ENCODE peak calls at places on chromosome 15, in four cellular contexts. One of them, this sample, is unnamed. For H3K36me3, the result is how much of the 10 kb centered on the place peaks cover.

GRCh38 chr15:72116680-72117447 is 1.1 kb downstream of the MYO9A start:
- DNase-seq in naive thymus-derived CD4-positive, alpha-beta T cell: peak
- DNase-seq in Peyer's patch: peak
- DNase-seq in OCI-LY7: peak
- DNase-seq in this sample: no peak

GRCh38 chr15:68552773-68553172 is 26.0 kb upstream of the CORO2B start:
- DNase-seq in naive thymus-derived CD4-positive, alpha-beta T cell: no peak
- DNase-seq in Peyer's patch: no peak
- DNase-seq in OCI-LY7: no peak
- DNase-seq in this sample: no peak

GRCh38 chr15:64800476-64800875 is 25.0 kb downstream of the PIF1 start:
- DNase-seq in naive thymus-derived CD4-positive, alpha-beta T cell: no peak
- DNase-seq in Peyer's patch: no peak
- DNase-seq in OCI-LY7: no peak
- DNase-seq in this sample: no peak

GRCh38 chr15:43648649-43649429 is at the start of gene CATSPER2:
- DNase-seq in naive thymus-derived CD4-positive, alpha-beta T cell: no peak
- DNase-seq in Peyer's patch: no peak
- DNase-seq in OCI-LY7: no peak
- DNase-seq in this sample: no peak

GRCh38 chr15:63553388-63553791 is 43.8 kb upstream of the FBXL22 start:
- DNase-seq in naive thymus-derived CD4-positive, alpha-beta T cell: peak
- DNase-seq in Peyer's patch: no peak
- DNase-seq in OCI-LY7: no peak
- DNase-seq in this sample: no peak

GRCh38 chr15:81851307-81851706 is 194.5 kb downstream of the MEX3B start:
- DNase-seq in naive thymus-derived CD4-positive, alpha-beta T cell: no peak
- DNase-seq in Peyer's patch: no peak
- DNase-seq in OCI-LY7: no peak
- DNase-seq in this sample: no peak

GRCh38 chr15:63905558-63906265 is 72.0 kb upstream of the HERC1 start:
- DNase-seq in naive thymus-derived CD4-positive, alpha-beta T cell: no peak
- DNase-seq in Peyer's patch: no peak
- DNase-seq in OCI-LY7: no peak
- DNase-seq in this sample: no peak

GRCh38 chr15:29141908-29142747 is 127.5 kb downstream of the NSMCE3 start:
- DNase-seq in naive thymus-derived CD4-positive, alpha-beta T cell: no peak
- DNase-seq in Peyer's patch: no peak
- DNase-seq in OCI-LY7: no peak
- DNase-seq in this sample: no peak

GRCh38 chr15:98904466-98905048 is 103.0 kb downstream of the PGPEP1L start:
- DNase-seq in naive thymus-derived CD4-positive, alpha-beta T cell: no peak
- DNase-seq in Peyer's patch: no peak
- DNase-seq in OCI-LY7: peak
- DNase-seq in this sample: no peak

GRCh38 chr15:70098461-70099166 is 897 bp upstream of the TLE3 start:
- DNase-seq in naive thymus-derived CD4-positive, alpha-beta T cell: peak
- DNase-seq in Peyer's patch: peak
- DNase-seq in OCI-LY7: peak
- DNase-seq in this sample: peak

GRCh38 chr15:83322061-83322460 is 37.6 kb upstream of the BNC1 start:
- DNase-seq in naive thymus-derived CD4-positive, alpha-beta T cell: no peak
- DNase-seq in Peyer's patch: no peak
- DNase-seq in OCI-LY7: no peak
- DNase-seq in this sample: no peak

GRCh38 chr15:50055333-50056278 is 63.4 kb downstream of the ATP8B4 start:
- DNase-seq in naive thymus-derived CD4-positive, alpha-beta T cell: no peak
- DNase-seq in Peyer's patch: no peak
- DNase-seq in OCI-LY7: no peak
- DNase-seq in this sample: no peak

GRCh38 chr15:50750227-50750597 is 15.3 kb downstream of the SPPL2A start:
- DNase-seq in naive thymus-derived CD4-positive, alpha-beta T cell: no peak
- DNase-seq in Peyer's patch: no peak
- DNase-seq in OCI-LY7: no peak
- DNase-seq in this sample: no peak

GRCh38 chr15:62606376-62607164 is 436.0 kb upstream of the TPM1 start:
- DNase-seq in naive thymus-derived CD4-positive, alpha-beta T cell: no peak
- DNase-seq in Peyer's patch: no peak
- DNase-seq in OCI-LY7: no peak
- DNase-seq in this sample: no peak

GRCh38 chr15:48802867-48803266 is 8.0 kb downstream of the CEP152 start:
- DNase-seq in naive thymus-derived CD4-positive, alpha-beta T cell: no peak
- DNase-seq in Peyer's patch: no peak
- DNase-seq in OCI-LY7: no peak
- DNase-seq in this sample: no peak

GRCh38 chr15:95369202-95369601 is 961.3 kb upstream of the NR2F2 start:
- DNase-seq in naive thymus-derived CD4-positive, alpha-beta T cell: no peak
- DNase-seq in Peyer's patch: no peak
- DNase-seq in OCI-LY7: no peak
- DNase-seq in this sample: no peak

GRCh38 chr15:37112171-37112570 is 11.8 kb upstream of the MEIS2 start:
- DNase-seq in naive thymus-derived CD4-positive, alpha-beta T cell: no peak
- DNase-seq in Peyer's patch: no peak
- DNase-seq in OCI-LY7: no peak
- DNase-seq in this sample: no peak

GRCh38 chr15:49664706-49665105 is 43.9 kb downstream of the DTWD1 start:
- DNase-seq in naive thymus-derived CD4-positive, alpha-beta T cell: no peak
- DNase-seq in Peyer's patch: no peak
- DNase-seq in OCI-LY7: no peak
- DNase-seq in this sample: no peak

GRCh38 chr15:101244039-101244781 is 7.6 kb downstream of the CHSY1 start:
- DNase-seq in naive thymus-derived CD4-positive, alpha-beta T cell: no peak
- DNase-seq in Peyer's patch: no peak
- DNase-seq in OCI-LY7: peak
- DNase-seq in this sample: no peak

GRCh38 chr15:55917881-55918296 is 75.5 kb downstream of the NEDD4 start:
- DNase-seq in naive thymus-derived CD4-positive, alpha-beta T cell: no peak
- DNase-seq in Peyer's patch: no peak
- DNase-seq in OCI-LY7: peak
- DNase-seq in this sample: peak

GRCh38 chr15:43196760-43197548 is 11.8 kb downstream of the CCNDBP1 start:
- DNase-seq in naive thymus-derived CD4-positive, alpha-beta T cell: no peak
- DNase-seq in Peyer's patch: no peak
- DNase-seq in OCI-LY7: no peak
- DNase-seq in this sample: no peak

GRCh38 chr15:60975951-60976350 is 253.2 kb downstream of the RORA start:
- DNase-seq in naive thymus-derived CD4-positive, alpha-beta T cell: no peak
- DNase-seq in Peyer's patch: no peak
- DNase-seq in OCI-LY7: no peak
- DNase-seq in this sample: no peak

GRCh38 chr15:64524778-64525177 is 64.4 kb downstream of the ZNF609 start:
- DNase-seq in naive thymus-derived CD4-positive, alpha-beta T cell: no peak
- DNase-seq in Peyer's patch: no peak
- DNase-seq in OCI-LY7: no peak
- DNase-seq in this sample: no peak

GRCh38 chr15:80246425-80246894 is 5.6 kb downstream of the CTXND1 start:
- DNase-seq in naive thymus-derived CD4-positive, alpha-beta T cell: no peak
- DNase-seq in Peyer's patch: no peak
- DNase-seq in OCI-LY7: no peak
- DNase-seq in this sample: no peak

GRCh38 chr15:42891569-42891968 is 29.0 kb downstream of the TTBK2 start:
- DNase-seq in naive thymus-derived CD4-positive, alpha-beta T cell: no peak
- DNase-seq in Peyer's patch: no peak
- DNase-seq in OCI-LY7: no peak
- DNase-seq in this sample: no peak

GRCh38 chr15:64619880-64620839 is 155.2 kb downstream of the RBPMS2 start:
- DNase-seq in naive thymus-derived CD4-positive, alpha-beta T cell: no peak
- DNase-seq in Peyer's patch: no peak
- DNase-seq in OCI-LY7: no peak
- DNase-seq in this sample: no peak

GRCh38 chr15:70152070-70152480 is 54.4 kb upstream of the TLE3 start:
- DNase-seq in naive thymus-derived CD4-positive, alpha-beta T cell: no peak
- DNase-seq in Peyer's patch: peak
- DNase-seq in OCI-LY7: no peak
- DNase-seq in this sample: no peak

GRCh38 chr15:63597033-63597790 is at the start of gene FBXL22:
- DNase-seq in naive thymus-derived CD4-positive, alpha-beta T cell: no peak
- DNase-seq in Peyer's patch: no peak
- DNase-seq in OCI-LY7: no peak
- DNase-seq in this sample: no peak

GRCh38 chr15:56341201-56341600 is 24.0 kb upstream of the TEX9 start:
- DNase-seq in naive thymus-derived CD4-positive, alpha-beta T cell: no peak
- DNase-seq in Peyer's patch: no peak
- DNase-seq in OCI-LY7: no peak
- DNase-seq in this sample: no peak

GRCh38 chr15:96119734-96120133 is 210.8 kb upstream of the NR2F2 start:
- DNase-seq in naive thymus-derived CD4-positive, alpha-beta T cell: no peak
- DNase-seq in Peyer's patch: no peak
- DNase-seq in OCI-LY7: no peak
- DNase-seq in this sample: no peak

GRCh38 chr15:74442063-74442462 is 8.3 kb upstream of the SEMA7A start:
- DNase-seq in naive thymus-derived CD4-positive, alpha-beta T cell: no peak
- DNase-seq in Peyer's patch: peak
- DNase-seq in OCI-LY7: no peak
- DNase-seq in this sample: no peak

GRCh38 chr15:99509686-99510461 is 55.9 kb upstream of the MEF2A start:
- DNase-seq in naive thymus-derived CD4-positive, alpha-beta T cell: no peak
- DNase-seq in Peyer's patch: peak
- DNase-seq in OCI-LY7: peak
- DNase-seq in this sample: no peak

GRCh38 chr15:37771462-37771861 is 163.0 kb upstream of the TMCO5A start:
- DNase-seq in naive thymus-derived CD4-positive, alpha-beta T cell: no peak
- DNase-seq in Peyer's patch: no peak
- DNase-seq in OCI-LY7: no peak
- DNase-seq in this sample: no peak

GRCh38 chr15:57857871-57858270 is 151.4 kb downstream of the POLR2M start:
- DNase-seq in naive thymus-derived CD4-positive, alpha-beta T cell: no peak
- DNase-seq in Peyer's patch: no peak
- DNase-seq in OCI-LY7: no peak
- DNase-seq in this sample: no peak

GRCh38 chr15:63669074-63669473 is 71.9 kb downstream of the FBXL22 start:
- DNase-seq in naive thymus-derived CD4-positive, alpha-beta T cell: no peak
- DNase-seq in Peyer's patch: no peak
- DNase-seq in OCI-LY7: no peak
- DNase-seq in this sample: no peak

GRCh38 chr15:40358492-40359353 is 704 bp downstream of the DISP2 start:
- DNase-seq in naive thymus-derived CD4-positive, alpha-beta T cell: no peak
- DNase-seq in Peyer's patch: peak
- DNase-seq in OCI-LY7: peak
- DNase-seq in this sample: no peak

GRCh38 chr15:101044625-101045235 is 125.6 kb downstream of the LRRK1 start:
- DNase-seq in naive thymus-derived CD4-positive, alpha-beta T cell: no peak
- DNase-seq in Peyer's patch: peak
- DNase-seq in OCI-LY7: no peak
- DNase-seq in this sample: no peak

GRCh38 chr15:69400850-69401249 is 13.3 kb upstream of the KIF23 start:
- DNase-seq in naive thymus-derived CD4-positive, alpha-beta T cell: no peak
- DNase-seq in Peyer's patch: no peak
- DNase-seq in OCI-LY7: no peak
- DNase-seq in this sample: no peak

GRCh38 chr15:40313531-40314398 is 6.0 kb upstream of the PLCB2 start:
- DNase-seq in naive thymus-derived CD4-positive, alpha-beta T cell: peak
- DNase-seq in Peyer's patch: peak
- DNase-seq in OCI-LY7: no peak
- DNase-seq in this sample: no peak

GRCh38 chr15:90469723-90470122 is 60.0 kb upstream of the CRTC3 start:
- DNase-seq in naive thymus-derived CD4-positive, alpha-beta T cell: no peak
- DNase-seq in Peyer's patch: no peak
- DNase-seq in OCI-LY7: no peak
- DNase-seq in this sample: no peak

GRCh38 chr15:90471769-90472168 is 58.0 kb upstream of the CRTC3 start:
- DNase-seq in naive thymus-derived CD4-positive, alpha-beta T cell: no peak
- DNase-seq in Peyer's patch: no peak
- DNase-seq in OCI-LY7: no peak
- DNase-seq in this sample: no peak

GRCh38 chr15:90465930-90466567 is 63.7 kb upstream of the CRTC3 start:
- DNase-seq in naive thymus-derived CD4-positive, alpha-beta T cell: no peak
- DNase-seq in Peyer's patch: no peak
- DNase-seq in OCI-LY7: no peak
- DNase-seq in this sample: no peak

GRCh38 chr15:90471126-90471525 is 58.6 kb upstream of the CRTC3 start:
- DNase-seq in naive thymus-derived CD4-positive, alpha-beta T cell: no peak
- DNase-seq in Peyer's patch: no peak
- DNase-seq in OCI-LY7: no peak
- DNase-seq in this sample: no peak

GRCh38 chr15:90470453-90470852 is 59.3 kb upstream of the CRTC3 start:
- DNase-seq in naive thymus-derived CD4-positive, alpha-beta T cell: no peak
- DNase-seq in Peyer's patch: no peak
- DNase-seq in OCI-LY7: no peak
- DNase-seq in this sample: peak
- H3K36me3 ChIP-seq in naive thymus-derived CD4-positive, alpha-beta T cell: under half
- H3K36me3 ChIP-seq in Peyer's patch: under half
- H3K36me3 ChIP-seq in OCI-LY7: half or more
- H3K36me3 ChIP-seq in this sample: half or more

GRCh38 chr15:58903232-58903631 is 30.2 kb downstream of the SLTM start:
- DNase-seq in naive thymus-derived CD4-positive, alpha-beta T cell: no peak
- DNase-seq in Peyer's patch: no peak
- DNase-seq in OCI-LY7: no peak
- DNase-seq in this sample: no peak

GRCh38 chr15:58898150-58898680 is 35.3 kb downstream of the SLTM start:
- DNase-seq in naive thymus-derived CD4-positive, alpha-beta T cell: no peak
- DNase-seq in Peyer's patch: no peak
- DNase-seq in OCI-LY7: no peak
- DNase-seq in this sample: no peak

DNA sequence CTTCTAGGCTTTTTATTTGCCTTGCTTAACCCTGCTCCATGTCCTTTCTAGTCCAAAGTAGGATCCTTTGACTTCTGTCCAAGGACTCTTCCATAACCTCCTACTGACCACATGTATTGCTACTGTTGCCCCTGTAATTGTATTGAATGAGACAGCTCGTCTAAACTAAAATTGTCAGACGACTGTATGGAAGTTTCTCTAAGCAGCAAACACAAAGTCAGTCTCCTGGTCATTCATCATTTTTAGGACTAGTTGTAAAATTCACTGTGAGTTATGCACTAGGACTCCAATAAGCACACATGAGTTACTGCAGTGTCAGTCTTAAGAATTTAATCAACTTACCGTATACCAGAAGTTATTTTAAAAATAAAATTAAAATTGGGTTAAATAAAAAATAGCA is 32.9 kb downstream of the SLTM start:
- DNase-seq in naive thymus-derived CD4-positive, alpha-beta T cell: no peak
- DNase-seq in Peyer's patch: no peak
- DNase-seq in OCI-LY7: no peak
- DNase-seq in this sample: no peak
- H3K36me3 ChIP-seq in naive thymus-derived CD4-positive, alpha-beta T cell: under half
- H3K36me3 ChIP-seq in Peyer's patch: under half
- H3K36me3 ChIP-seq in OCI-LY7: half or more
- H3K36me3 ChIP-seq in this sample: half or more

GRCh38 chr15:45409596-45409995 is 31.3 kb upstream of the GATM start:
- DNase-seq in naive thymus-derived CD4-positive, alpha-beta T cell: no peak
- DNase-seq in Peyer's patch: no peak
- DNase-seq in OCI-LY7: no peak
- DNase-seq in this sample: no peak

GRCh38 chr15:45417303-45417950 is 39.1 kb upstream of the GATM start:
- DNase-seq in naive thymus-derived CD4-positive, alpha-beta T cell: no peak
- DNase-seq in Peyer's patch: no peak
- DNase-seq in OCI-LY7: no peak
- DNase-seq in this sample: no peak

GRCh38 chr15:45414215-45414885 is 36.0 kb upstream of the GATM start:
- DNase-seq in naive thymus-derived CD4-positive, alpha-beta T cell: no peak
- DNase-seq in Peyer's patch: no peak
- DNase-seq in OCI-LY7: no peak
- DNase-seq in this sample: peak
- H3K36me3 ChIP-seq in naive thymus-derived CD4-positive, alpha-beta T cell: under half
- H3K36me3 ChIP-seq in Peyer's patch: under half
- H3K36me3 ChIP-seq in OCI-LY7: half or more
- H3K36me3 ChIP-seq in this sample: half or more

GRCh38 chr15:78024141-78024567 is 53.4 kb downstream of the TBC1D2B start:
- DNase-seq in naive thymus-derived CD4-positive, alpha-beta T cell: no peak
- DNase-seq in Peyer's patch: no peak
- DNase-seq in OCI-LY7: no peak
- DNase-seq in this sample: no peak
- H3K36me3 ChIP-seq in naive thymus-derived CD4-positive, alpha-beta T cell: under half
- H3K36me3 ChIP-seq in Peyer's patch: under half
- H3K36me3 ChIP-seq in OCI-LY7: half or more
- H3K36me3 ChIP-seq in this sample: half or more

This sample was measured in CD4-positive, CD25-positive, alpha-beta regulatory T cell.